ENCODE peak calls at places on chromosome 21, in six cellular contexts. X is T-cell; Q is ovary; U is activated T-cell treated with anti-CD3 and anti-CD28 coated beads, Interleukin-2, amount 50 U/mL, for 72 hours; H is substantia nigra; P is SJSA1. W is an unnamed sample.

GRCh38 chr21:35294231-35294898 is 245.3 kb upstream of the RUNX1 start:
- DNase-seq in X (no peak), U (no peak), Q (no peak), H (no peak), P (no peak), W (no peak)

GRCh38 chr21:37463083-37463780 is 96.7 kb downstream of the DYRK1A start:
- DNase-seq in X (no peak), Q (no peak), H (no peak), P (peak), U (no peak), W (no peak)

GRCh38 chr21:27694667-27695066 is 727.8 kb upstream of the ADAMTS5 start:
- DNase-seq in P (no peak), H (no peak), Q (no peak), U (no peak), X (no peak), W (no peak)

GRCh38 chr21:25949701-25950100 is 214.9 kb downstream of the GABPA start:
- DNase-seq in Q (no peak), U (no peak), H (no peak), P (no peak), X (no peak), W (no peak)

GRCh38 chr21:35136586-35137254 is 87.6 kb upstream of the RUNX1 start:
- DNase-seq in U (no peak), X (no peak), H (no peak), P (peak), Q (no peak), W (no peak)

GRCh38 chr21:31530918-31531705 is 128.4 kb upstream of the SOD1 start:
- DNase-seq in P (no peak), H (no peak), Q (no peak), U (no peak), X (no peak), W (no peak)

GRCh38 chr21:43803558-43804300 is 14.4 kb downstream of the RRP1 start:
- DNase-seq in H (no peak), U (no peak), Q (no peak), P (no peak), X (no peak), W (no peak)

GRCh38 chr21:29920938-29921337 is 18.9 kb downstream of the GRIK1 start:
- DNase-seq in P (no peak), X (no peak), Q (no peak), H (no peak), U (no peak), W (no peak)

GRCh38 chr21:40143822-40144525 is 276.7 kb downstream of the PCP4 start:
- DNase-seq in X (no peak), H (peak), Q (no peak), U (peak), P (peak), W (no peak)

GRCh38 chr21:21688877-21689276 is 690.7 kb downstream of the NCAM2 start:
- DNase-seq in H (no peak), U (no peak), P (no peak), Q (no peak), X (no peak), W (no peak)

GRCh38 chr21:35179990-35180557 is 131.0 kb upstream of the RUNX1 start:
- DNase-seq in H (no peak), X (no peak), Q (no peak), U (peak), P (no peak), W (no peak)

GRCh38 chr21:15003463-15004135 is 61.2 kb downstream of the NRIP1 start:
- DNase-seq in Q (peak), X (no peak), P (no peak), U (no peak), H (no peak), W (no peak)

GRCh38 chr21:44398499-44398898 is 45.1 kb downstream of the TRPM2 start:
- DNase-seq in P (no peak), U (no peak), X (no peak), Q (no peak), H (no peak), W (no peak)

GRCh38 chr21:16455978-16456377 is 726.2 kb downstream of the USP25 start:
- DNase-seq in U (no peak), X (no peak), H (peak), Q (no peak), P (no peak), W (no peak)

GRCh38 chr21:44405091-44405947 is 50.0 kb upstream of the LRRC3 start:
- DNase-seq in Q (no peak), X (no peak), P (no peak), H (no peak), U (no peak), W (no peak)

GRCh38 chr21:39869141-39869818 is 2.0 kb downstream of the PCP4 start:
- DNase-seq in Q (no peak), X (no peak), P (no peak), U (no peak), H (no peak), W (no peak)

GRCh38 chr21:24290151-24290833 is 1317.0 kb downstream of the MRPL39 start:
- DNase-seq in Q (no peak), U (peak), H (no peak), X (peak), P (no peak), W (no peak)

GRCh38 chr21:37644666-37645065 is 271.6 kb downstream of the KCNJ6 start:
- DNase-seq in H (no peak), X (no peak), U (no peak), Q (no peak), P (no peak), W (no peak)

GRCh38 chr21:26385721-26386120 is 187.4 kb downstream of the CYYR1 start:
- DNase-seq in U (peak), H (no peak), X (no peak), P (no peak), Q (no peak), W (no peak)

GRCh38 chr21:45384656-45385548 is 20.1 kb upstream of the COL18A1 start:
- DNase-seq in H (no peak), U (no peak), P (no peak), X (no peak), Q (peak), W (peak)

GRCh38 chr21:34959607-34960006 is 89.5 kb downstream of the RUNX1 start:
- DNase-seq in X (no peak), U (no peak), H (no peak), Q (no peak), P (no peak), W (no peak)

GRCh38 chr21:25980710-25981109 is 189.9 kb downstream of the APP start:
- DNase-seq in P (no peak), Q (no peak), H (no peak), X (no peak), U (no peak), W (no peak)

GRCh38 chr21:44454747-44455523 is at the start of gene LRRC3:
- DNase-seq in P (no peak), Q (peak), U (peak), H (peak), X (peak), W (peak)

GRCh38 chr21:26850116-26850643 is 5.0 kb upstream of the ADAMTS1 start:
- DNase-seq in Q (no peak), U (no peak), H (no peak), P (peak), X (no peak), W (no peak)

GRCh38 chr21:41171210-41171609 is 3.2 kb downstream of the BACE2 start:
- DNase-seq in P (no peak), Q (no peak), U (no peak), H (peak), X (no peak), W (peak)

GRCh38 chr21:25360593-25360992 is 246.7 kb downstream of the MRPL39 start:
- DNase-seq in P (no peak), H (no peak), X (no peak), Q (no peak), U (no peak), W (no peak)

GRCh38 chr21:15687208-15687607 is 42.6 kb upstream of the USP25 start:
- DNase-seq in Q (no peak), H (no peak), U (no peak), X (no peak), P (peak), W (no peak)

W was measured in heart left ventricle.